ENCODE peak calls at places on chromosomes 11 and 22, in four cellular contexts. One of them, this sample, is unnamed.

GRCh38 chr22:42800731-42801536 is 56.1 kb downstream of the ARFGAP3 start:
- DNase-seq in left lung: no peak
- DNase-seq in WERI-Rb-1: peak; percentile 90
- DNase-seq in naive thymus-derived CD4-positive, alpha-beta T cell: no peak
- DNase-seq in this sample: no peak

GRCh38 chr22:44304354-44304753 is 8.4 kb downstream of the SHISAL1 start:
- DNase-seq in left lung: no peak
- DNase-seq in WERI-Rb-1: peak; percentile 96
- DNase-seq in naive thymus-derived CD4-positive, alpha-beta T cell: no peak
- DNase-seq in this sample: no peak

GRCh38 chr11:61706452-61707400 is 26.5 kb downstream of the DAGLA start:
- DNase-seq in left lung: no peak
- DNase-seq in WERI-Rb-1: no peak
- DNase-seq in naive thymus-derived CD4-positive, alpha-beta T cell: no peak
- DNase-seq in this sample: no peak

GRCh38 chr11:12377106-12377823 is at the start of gene PARVA:
- DNase-seq in left lung: peak; percentile 50
- DNase-seq in WERI-Rb-1: peak; percentile 31
- DNase-seq in naive thymus-derived CD4-positive, alpha-beta T cell: no peak
- DNase-seq in this sample: peak; percentile 78

GRCh38 chr11:134334796-134335571 is 3.2 kb downstream of the GLB1L2 start:
- DNase-seq in left lung: no peak
- DNase-seq in WERI-Rb-1: no peak
- DNase-seq in naive thymus-derived CD4-positive, alpha-beta T cell: no peak
- DNase-seq in this sample: no peak

GRCh38 chr11:76656571-76657081 is 13.9 kb downstream of the LRRC32 start:
- DNase-seq in left lung: peak; percentile 27
- DNase-seq in WERI-Rb-1: no peak
- DNase-seq in naive thymus-derived CD4-positive, alpha-beta T cell: no peak
- DNase-seq in this sample: no peak

GRCh38 chr11:14275081-14275480 is 83.9 kb downstream of the RRAS2 start:
- DNase-seq in left lung: no peak
- DNase-seq in WERI-Rb-1: no peak
- DNase-seq in naive thymus-derived CD4-positive, alpha-beta T cell: no peak
- DNase-seq in this sample: no peak

GRCh38 chr22:49677495-49677889 is 150.2 kb downstream of the BRD1 start:
- DNase-seq in left lung: no peak
- DNase-seq in WERI-Rb-1: no peak
- DNase-seq in naive thymus-derived CD4-positive, alpha-beta T cell: no peak
- DNase-seq in this sample: no peak

GRCh38 chr11:14904745-14905103 is 12.7 kb upstream of the CYP2R1 start:
- DNase-seq in left lung: peak; percentile 86
- DNase-seq in WERI-Rb-1: peak; percentile 50
- DNase-seq in naive thymus-derived CD4-positive, alpha-beta T cell: peak; percentile 71
- DNase-seq in this sample: peak; percentile 43

GRCh38 chr11:70072471-70073187 is 5.5 kb upstream of the ANO1 start:
- DNase-seq in left lung: no peak
- DNase-seq in WERI-Rb-1: no peak
- DNase-seq in naive thymus-derived CD4-positive, alpha-beta T cell: no peak
- DNase-seq in this sample: no peak

GRCh38 chr11:88414385-88414861 is 76.9 kb upstream of the CTSC start:
- DNase-seq in left lung: peak; percentile 63
- DNase-seq in WERI-Rb-1: no peak
- DNase-seq in naive thymus-derived CD4-positive, alpha-beta T cell: no peak
- DNase-seq in this sample: peak; percentile 92

GRCh38 chr11:90646706-90647105 is 423.9 kb upstream of the CHORDC1 start:
- DNase-seq in left lung: no peak
- DNase-seq in WERI-Rb-1: no peak
- DNase-seq in naive thymus-derived CD4-positive, alpha-beta T cell: no peak
- DNase-seq in this sample: no peak
- H3K27ac ChIP-seq in left lung: no peak overlapping the region
- H3K27ac ChIP-seq in WERI-Rb-1: no peak overlapping the region
- H3K27ac ChIP-seq in naive thymus-derived CD4-positive, alpha-beta T cell: no peak overlapping the region
- H3K27ac ChIP-seq in this sample: no peak overlapping the region

DNA sequence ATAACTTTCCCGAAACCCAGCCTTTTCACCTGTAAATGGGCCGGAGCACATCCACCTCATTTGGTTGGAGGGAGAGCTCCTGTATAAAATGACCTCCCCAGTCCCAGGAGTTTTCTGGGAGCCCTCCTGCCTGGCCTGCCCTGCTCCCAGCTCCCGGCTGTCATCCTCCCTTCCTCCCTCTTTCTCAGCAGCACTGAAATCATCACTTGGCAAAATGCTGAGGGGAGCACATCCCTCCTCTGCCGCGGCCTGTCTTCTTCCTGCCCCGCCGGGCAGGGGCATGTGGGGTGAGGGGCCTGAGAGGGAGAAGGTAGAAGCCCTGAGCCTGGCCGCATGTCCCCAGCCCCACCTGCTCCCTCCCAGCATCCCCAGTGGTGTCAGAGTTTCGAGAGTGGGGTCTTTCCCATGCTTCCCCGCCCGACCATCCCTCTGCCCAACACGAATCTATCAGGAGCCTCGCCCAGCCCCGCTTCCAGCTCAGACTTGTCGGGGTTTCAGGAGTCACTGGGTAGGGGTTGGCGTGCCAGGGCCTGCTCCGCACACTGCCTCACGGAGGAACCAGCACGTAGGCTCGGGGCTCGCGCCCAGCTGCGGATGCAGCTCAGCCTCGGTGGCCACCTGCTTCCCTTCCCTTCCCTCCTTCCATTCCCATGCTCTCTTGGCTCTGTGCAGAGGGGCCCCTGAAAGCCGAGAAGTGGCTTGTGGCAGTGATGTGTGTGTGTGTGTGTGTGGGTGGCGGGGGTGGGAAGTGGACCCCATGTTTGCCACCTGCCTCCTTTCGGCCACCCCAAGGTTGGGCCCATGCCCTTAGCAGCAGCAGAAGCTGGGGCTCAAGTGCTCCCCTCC is 37.1 kb downstream of the NECTIN1 start:
- DNase-seq in left lung: no peak
- DNase-seq in WERI-Rb-1: no peak
- DNase-seq in naive thymus-derived CD4-positive, alpha-beta T cell: no peak
- DNase-seq in this sample: no peak
- H3K27ac ChIP-seq in left lung: no peak overlapping the region
- H3K27ac ChIP-seq in WERI-Rb-1: no peak overlapping the region
- H3K27ac ChIP-seq in naive thymus-derived CD4-positive, alpha-beta T cell: no peak overlapping the region
- H3K27ac ChIP-seq in this sample: no peak overlapping the region

GRCh38 chr11:57322881-57323467 is 1.8 kb downstream of the TNKS1BP1 start:
- DNase-seq in left lung: no peak
- DNase-seq in WERI-Rb-1: no peak
- DNase-seq in naive thymus-derived CD4-positive, alpha-beta T cell: no peak
- DNase-seq in this sample: no peak
- H3K27ac ChIP-seq in left lung: peak overlapping the region; percentile 96
- H3K27ac ChIP-seq in WERI-Rb-1: no peak overlapping the region
- H3K27ac ChIP-seq in naive thymus-derived CD4-positive, alpha-beta T cell: no peak overlapping the region
- H3K27ac ChIP-seq in this sample: peak overlapping the region; percentile 29

DNA sequence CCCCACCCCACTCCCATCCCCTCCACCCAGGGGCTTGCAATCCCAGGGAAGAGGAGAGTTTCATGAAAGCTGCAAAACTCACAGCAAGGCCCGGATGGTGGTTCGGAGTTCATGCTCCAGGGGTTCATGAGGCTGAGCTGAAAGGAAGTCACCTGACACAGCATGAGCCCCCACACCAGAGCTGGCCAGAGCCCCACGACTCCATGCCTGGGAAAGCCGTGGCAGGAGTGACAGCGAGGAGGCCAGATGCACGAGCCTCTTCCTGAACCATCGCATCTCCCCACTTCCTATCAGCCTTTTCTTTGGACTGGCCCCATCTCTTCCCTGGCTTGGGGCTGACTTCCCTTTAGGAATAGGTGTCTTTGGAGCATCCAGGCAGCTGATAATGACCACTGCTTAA is 105.8 kb downstream of the ABTB2 start:
- DNase-seq in left lung: no peak
- DNase-seq in WERI-Rb-1: no peak
- DNase-seq in naive thymus-derived CD4-positive, alpha-beta T cell: no peak
- DNase-seq in this sample: no peak
- H3K27ac ChIP-seq in left lung: no peak overlapping the region
- H3K27ac ChIP-seq in WERI-Rb-1: no peak overlapping the region
- H3K27ac ChIP-seq in naive thymus-derived CD4-positive, alpha-beta T cell: no peak overlapping the region
- H3K27ac ChIP-seq in this sample: no peak overlapping the region

GRCh38 chr22:48577691-48578090 is 1250.0 kb downstream of the BRD1 start:
- DNase-seq in left lung: no peak
- DNase-seq in WERI-Rb-1: no peak
- DNase-seq in naive thymus-derived CD4-positive, alpha-beta T cell: no peak
- DNase-seq in this sample: no peak

GRCh38 chr22:48575567-48576332 is 1251.9 kb downstream of the BRD1 start:
- DNase-seq in left lung: no peak
- DNase-seq in WERI-Rb-1: no peak
- DNase-seq in naive thymus-derived CD4-positive, alpha-beta T cell: no peak
- DNase-seq in this sample: no peak

GRCh38 chr22:48576333-48577013 is 1251.2 kb downstream of the BRD1 start:
- DNase-seq in left lung: no peak
- DNase-seq in WERI-Rb-1: peak; percentile 55
- DNase-seq in naive thymus-derived CD4-positive, alpha-beta T cell: no peak
- DNase-seq in this sample: no peak

GRCh38 chr22:48578138-48579034 is 1249.3 kb downstream of the BRD1 start:
- DNase-seq in left lung: no peak
- DNase-seq in WERI-Rb-1: no peak
- DNase-seq in naive thymus-derived CD4-positive, alpha-beta T cell: no peak
- DNase-seq in this sample: no peak

DNA sequence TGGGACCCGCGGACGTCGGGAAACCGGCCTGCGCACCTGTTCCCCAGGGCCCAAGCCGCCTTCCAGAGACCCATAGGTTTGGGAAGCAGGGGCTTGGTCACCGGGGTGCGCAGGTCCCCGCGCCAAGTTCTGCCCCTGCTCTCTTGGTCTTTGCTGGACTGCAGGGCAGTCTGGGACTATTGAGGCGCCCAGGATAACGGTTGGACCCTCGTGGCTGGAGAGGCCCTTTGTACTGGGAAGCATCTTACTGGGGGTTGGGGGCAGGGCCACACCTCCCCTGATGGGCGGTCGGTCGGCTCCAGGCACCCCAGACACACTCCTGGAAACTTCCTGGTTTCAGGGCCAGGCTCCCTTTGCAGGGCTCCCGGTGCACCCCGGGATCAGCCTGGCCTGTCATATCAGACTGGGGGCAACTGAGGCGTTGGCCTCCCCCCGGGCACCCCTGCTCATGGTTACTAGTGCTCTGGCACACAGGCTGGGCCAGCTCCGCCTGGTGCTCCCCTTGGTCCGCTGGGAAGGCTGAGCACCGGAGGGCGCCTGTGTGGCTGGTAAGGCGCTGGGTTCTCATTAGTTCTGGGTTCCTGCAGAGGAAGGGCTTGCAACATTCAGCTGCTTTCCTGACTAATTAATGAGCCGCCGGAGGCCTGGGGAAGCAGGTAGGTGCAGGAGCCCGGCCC is 1250.5 kb downstream of the BRD1 start:
- DNase-seq in left lung: no peak
- DNase-seq in WERI-Rb-1: peak; percentile 53
- DNase-seq in naive thymus-derived CD4-positive, alpha-beta T cell: no peak
- DNase-seq in this sample: no peak
- H3K27ac ChIP-seq in left lung: no peak overlapping the region
- H3K27ac ChIP-seq in WERI-Rb-1: no peak overlapping the region
- H3K27ac ChIP-seq in naive thymus-derived CD4-positive, alpha-beta T cell: no peak overlapping the region
- H3K27ac ChIP-seq in this sample: no peak overlapping the region

This sample was measured in endothelial cell of umbilical vein.